ENCODE peak calls at places on chromosomes 3 and 15, in eight cellular contexts. D is tibial artery; S is heart right ventricle; G is neural progenitor cell; J is cardiac muscle cell; V is OCI-LY7; X is CD8-positive, alpha-beta memory T cell; M is psoas muscle. Y is an unnamed sample. For H3K4me1, the result is how much of the 10 kb centered on the place peaks cover.

GRCh38 chr3:108296239-108296638 is at the start of gene HHLA2:
- DNase-seq in D (no peak), S (no peak), G (no peak), J (no peak), V (no peak), X (no peak), M (no peak), Y (no peak)

GRCh38 chr15:26887926-26888666 is 21.2 kb downstream of the GABRA5 start:
- DNase-seq in D (no peak), S (no peak), G (no peak), J (no peak), V (no peak), X (no peak), M (no peak), Y (peak)

GRCh38 chr15:39135989-39136388 is 444.9 kb upstream of the THBS1 start:
- DNase-seq in D (no peak), S (no peak), G (no peak), J (peak), V (no peak), X (no peak), M (no peak), Y (no peak)

GRCh38 chr15:84715442-84716035 is 400 bp downstream of the SEC11A start:
- DNase-seq in D (peak), S (no peak), G (peak), J (peak), V (peak), X (peak), M (peak), Y (no peak)

GRCh38 chr15:70702584-70702983 is 60.8 kb downstream of the UACA start:
- DNase-seq in D (no peak), S (no peak), G (no peak), J (no peak), V (no peak), X (no peak), M (no peak), Y (no peak)

GRCh38 chr3:188490416-188490815 is 336.5 kb downstream of the LPP start:
- DNase-seq in D (no peak), S (no peak), G (no peak), J (no peak), V (no peak), X (no peak), M (no peak), Y (no peak)

GRCh38 chr3:16456784-16457415 is 56.6 kb downstream of the RFTN1 start:
- DNase-seq in D (peak), S (no peak), G (no peak), J (peak), V (no peak), X (no peak), M (no peak), Y (no peak)

GRCh38 chr15:77507911-77508310 is 87.2 kb downstream of the HMG20A start:
- DNase-seq in D (no peak), S (peak), G (no peak), J (peak), V (no peak), X (no peak), M (no peak), Y (no peak)

GRCh38 chr15:23869391-23869790 is 182.3 kb upstream of the NDN start:
- DNase-seq in D (no peak), S (peak), G (peak), J (peak), V (no peak), X (no peak), M (peak), Y (no peak)

GRCh38 chr3:97821810-97822775 is at the start of gene CRYBG3:
- DNase-seq in D (peak), S (peak), G (peak), J (peak), V (peak), X (peak), M (peak), Y (peak)

GRCh38 chr3:36741285-36741684 is 23.1 kb downstream of the DCLK3 start:
- DNase-seq in D (no peak), S (no peak), G (peak), J (peak), V (no peak), X (no peak), M (no peak), Y (no peak)

GRCh38 chr15:52558196-52558595 is 10.6 kb downstream of the ARPP19 start:
- DNase-seq in D (no peak), S (no peak), G (no peak), J (peak), V (no peak), X (peak), M (no peak), Y (no peak)

GRCh38 chr15:84911879-84912660 is 27.6 kb downstream of the SLC28A1 start:
- DNase-seq in D (peak), S (peak), G (no peak), J (peak), V (no peak), X (no peak), M (peak), Y (peak)

GRCh38 chr3:11582123-11582968 is 61.4 kb downstream of the VGLL4 start:
- DNase-seq in D (peak), S (peak), G (peak), J (peak), V (peak), X (no peak), M (peak), Y (peak)

GRCh38 chr3:22118542-22118941 is 367.5 kb upstream of the ZNF385D start:
- DNase-seq in D (no peak), S (no peak), G (no peak), J (no peak), V (no peak), X (no peak), M (no peak), Y (no peak)

GRCh38 chr3:23324745-23325144 is 121.6 kb downstream of the UBE2E2 start:
- DNase-seq in D (no peak), S (no peak), G (no peak), J (peak), V (peak), X (no peak), M (no peak), Y (no peak)

DNA sequence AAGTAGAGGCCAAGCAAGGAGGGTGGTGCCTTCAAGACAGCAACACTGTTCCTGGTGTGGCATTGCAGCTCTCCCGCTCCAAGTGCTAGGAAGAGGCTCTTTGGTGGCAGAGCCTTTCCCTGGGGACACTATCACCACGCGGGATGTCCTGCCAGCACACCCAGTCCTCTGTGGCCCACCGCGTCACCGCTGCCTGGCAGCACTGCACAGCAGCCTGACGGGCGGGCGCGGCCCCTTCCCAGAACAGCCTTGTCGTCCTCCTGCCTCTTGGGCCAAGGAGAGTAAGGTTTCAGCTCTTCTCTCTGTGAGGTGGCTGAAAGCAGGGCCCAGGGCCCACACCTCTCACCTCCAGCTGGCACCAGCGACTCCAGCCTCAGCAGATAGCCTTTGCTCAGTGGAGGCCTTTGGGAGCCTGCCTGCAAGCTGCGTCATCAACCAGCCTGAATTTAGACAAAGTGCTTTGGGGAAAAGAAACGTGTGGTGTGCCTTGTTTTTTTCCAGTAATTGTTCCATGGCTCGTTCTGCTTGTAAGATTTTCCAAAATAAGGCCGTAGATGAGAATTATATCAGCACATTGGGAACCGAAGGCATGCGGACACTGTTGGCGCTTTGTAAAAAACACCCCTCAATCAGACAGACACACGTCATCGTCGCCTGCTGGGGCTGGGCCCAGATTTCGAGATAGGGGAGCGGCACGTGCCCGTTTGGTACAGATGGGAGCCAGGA is 65.0 kb downstream of the AAGAB start:
- DNase-seq in D (peak), S (peak), G (no peak), J (no peak), V (no peak), X (no peak), M (peak), Y (peak)
- H3K4me1 ChIP-seq in D (under half), S (half or more), G (under half), J (under half), V (under half), X (under half), M (half or more), Y (under half)

DNA sequence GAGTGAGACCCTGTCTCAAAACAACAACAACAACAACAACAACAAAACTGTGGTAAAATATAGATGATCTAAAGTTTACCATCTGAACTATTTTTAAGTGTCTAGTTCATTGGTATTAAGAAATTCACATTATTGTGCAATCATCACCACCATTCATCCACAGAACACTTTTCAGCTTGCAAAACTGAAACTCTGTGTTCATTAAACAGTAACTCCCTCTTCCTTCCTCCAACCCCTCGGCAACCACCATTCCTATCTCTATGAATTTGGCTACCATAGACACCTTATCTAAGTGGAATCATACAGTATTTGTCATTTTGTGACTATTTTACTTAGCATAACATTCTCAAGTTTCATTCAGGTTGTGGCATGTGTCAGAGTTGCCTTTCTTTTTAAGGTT is 20.7 kb downstream of the KAT2B start:
- DNase-seq in D (no peak), S (no peak), G (no peak), J (peak), V (no peak), X (no peak), M (no peak), Y (no peak)
- H3K4me3 ChIP-seq in D (no peak), S (peak), G (no peak), J (no peak), V (no peak), X (peak), M (peak), Y (no peak)

GRCh38 chr3:150236683-150237082 is 171.4 kb upstream of the TSC22D2 start:
- DNase-seq in D (no peak), S (no peak), G (no peak), J (peak), V (no peak), X (no peak), M (no peak), Y (no peak)
- H3K27ac ChIP-seq in D (peak), S (no peak), G (no peak), J (no peak), V (no peak), X (no peak), M (peak), Y (peak)

GRCh38 chr3:30623375-30623774 is 17.0 kb downstream of the TGFBR2 start:
- DNase-seq in D (no peak), S (no peak), G (no peak), J (no peak), V (no peak), X (no peak), M (no peak), Y (no peak)
- H3K4me1 ChIP-seq in D (half or more), S (half or more), G (under half), J (under half), V (half or more), X (half or more), M (under half), Y (under half)

DNA sequence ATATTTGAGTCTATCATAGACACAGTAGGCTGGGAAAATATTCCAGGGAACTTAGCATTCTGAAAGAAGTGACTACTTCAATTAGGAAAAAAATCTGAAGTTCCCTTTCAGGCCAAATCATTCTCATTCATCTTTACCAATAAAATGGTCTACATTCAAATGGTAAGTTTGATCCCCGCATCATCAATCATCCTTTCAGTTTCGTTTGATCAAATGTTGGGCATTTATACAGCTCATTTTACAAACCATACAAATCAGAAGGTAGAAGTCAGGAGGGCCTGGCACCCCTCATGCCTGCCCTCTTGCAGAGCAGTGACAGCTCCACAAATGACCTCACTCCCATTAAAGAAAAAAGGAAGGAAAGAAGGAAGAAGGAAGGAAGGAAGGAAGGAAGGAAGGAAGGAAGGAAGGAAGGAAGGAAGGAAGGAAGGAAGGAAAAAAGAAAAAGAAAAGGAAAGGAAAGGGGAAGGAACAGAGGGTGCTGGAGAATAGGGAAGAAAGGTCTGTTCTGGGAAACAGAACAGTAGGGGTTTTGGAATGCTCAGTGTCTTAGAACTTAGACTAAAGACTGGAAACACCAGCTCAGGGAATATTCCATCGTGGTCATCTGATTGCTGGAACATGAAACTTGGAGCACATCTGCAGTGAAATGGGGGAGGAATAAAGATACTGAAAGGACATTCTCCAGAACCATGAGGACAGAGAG is 86.1 kb downstream of the XXYLT1 start:
- DNase-seq in D (no peak), S (no peak), G (no peak), J (no peak), V (no peak), X (no peak), M (no peak), Y (no peak)
- H3K4me3 ChIP-seq in D (no peak), S (no peak), G (no peak), J (no peak), V (no peak), X (no peak), M (no peak), Y (no peak)

GRCh38 chr15:29920515-29920914 is 98.2 kb upstream of the TJP1 start:
- DNase-seq in D (no peak), S (no peak), G (no peak), J (no peak), V (no peak), X (no peak), M (no peak), Y (no peak)

GRCh38 chr15:29917600-29918597 is 95.6 kb upstream of the TJP1 start:
- DNase-seq in D (no peak), S (no peak), G (no peak), J (no peak), V (no peak), X (no peak), M (no peak), Y (no peak)

GRCh38 chr15:29922191-29922590 is 99.9 kb upstream of the TJP1 start:
- DNase-seq in D (no peak), S (no peak), G (no peak), J (no peak), V (no peak), X (no peak), M (no peak), Y (no peak)

GRCh38 chr15:29919380-29919881 is 97.2 kb upstream of the TJP1 start:
- DNase-seq in D (no peak), S (no peak), G (no peak), J (no peak), V (no peak), X (no peak), M (no peak), Y (no peak)

DNA sequence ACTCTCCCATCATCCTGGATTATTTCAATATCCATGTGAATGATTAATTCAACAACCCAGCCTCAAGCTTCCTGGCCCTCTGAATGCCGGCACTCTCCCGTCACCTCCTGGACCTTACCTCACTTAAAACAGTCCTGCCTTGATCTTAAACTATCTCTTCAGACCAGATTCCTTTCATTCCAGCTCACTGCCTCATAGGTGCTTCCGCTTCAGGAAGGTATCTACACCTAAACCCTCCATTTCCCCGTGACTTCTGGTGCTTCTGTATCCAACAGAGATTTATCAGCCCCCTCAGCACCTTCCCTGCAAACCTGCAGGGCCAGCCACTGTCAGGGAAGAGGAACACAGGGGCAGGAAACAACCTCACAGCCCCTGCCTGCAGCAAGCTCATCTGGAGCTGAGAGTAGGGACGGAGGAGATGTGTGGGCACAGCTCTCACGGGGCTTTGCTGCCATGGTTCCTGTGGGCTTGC is 98.9 kb upstream of the TJP1 start:
- DNase-seq in D (no peak), S (no peak), G (no peak), J (no peak), V (no peak), X (no peak), M (no peak), Y (no peak)
- H3K27ac ChIP-seq in D (no peak), S (no peak), G (no peak), J (peak), V (no peak), X (no peak), M (no peak), Y (no peak)